ENCODE peak calls at places on chromosomes 11 and 22, in nine cellular contexts. One of them, this sample, is unnamed.

GRCh38 chr11:96393753-96394348 is 4.0 kb downstream of the JRKL start:
- DNase-seq in esophagus muscularis mucosa: no peak
- DNase-seq in tibial nerve: no peak
- DNase-seq in heart left ventricle: no peak
- DNase-seq in prostate gland: no peak
- DNase-seq in A549: peak; percentile 20
- DNase-seq in transverse colon: no peak
- DNase-seq in sigmoid colon: no peak
- DNase-seq in IMR-90: peak; percentile 61
- DNase-seq in this sample: no peak

GRCh38 chr22:26399288-26399687 is 29.8 kb upstream of the ASPHD2 start:
- DNase-seq in esophagus muscularis mucosa: no peak
- DNase-seq in tibial nerve: no peak
- DNase-seq in heart left ventricle: no peak
- DNase-seq in prostate gland: no peak
- DNase-seq in A549: no peak
- DNase-seq in transverse colon: no peak
- DNase-seq in sigmoid colon: no peak
- DNase-seq in IMR-90: no peak
- DNase-seq in this sample: no peak

GRCh38 chr22:30383061-30383460 is 4.2 kb downstream of the RNF215 start:
- DNase-seq in esophagus muscularis mucosa: no peak
- DNase-seq in tibial nerve: no peak
- DNase-seq in heart left ventricle: no peak
- DNase-seq in prostate gland: no peak
- DNase-seq in A549: no peak
- DNase-seq in transverse colon: no peak
- DNase-seq in sigmoid colon: no peak
- DNase-seq in IMR-90: no peak
- DNase-seq in this sample: no peak

GRCh38 chr11:122863704-122864326 is 18.7 kb upstream of the JHY start:
- DNase-seq in esophagus muscularis mucosa: peak; percentile 21
- DNase-seq in tibial nerve: peak; percentile 28
- DNase-seq in heart left ventricle: no peak
- DNase-seq in prostate gland: no peak
- DNase-seq in A549: peak; percentile 20
- DNase-seq in transverse colon: peak; percentile 47
- DNase-seq in sigmoid colon: no peak
- DNase-seq in IMR-90: peak; percentile 50
- DNase-seq in this sample: no peak

GRCh38 chr11:16993495-16993894 is 20.7 kb downstream of the PLEKHA7 start:
- DNase-seq in esophagus muscularis mucosa: no peak
- DNase-seq in tibial nerve: no peak
- DNase-seq in heart left ventricle: no peak
- DNase-seq in prostate gland: no peak
- DNase-seq in A549: no peak
- DNase-seq in transverse colon: no peak
- DNase-seq in sigmoid colon: no peak
- DNase-seq in IMR-90: no peak
- DNase-seq in this sample: no peak

GRCh38 chr11:68115285-68115684 is 5.9 kb downstream of the CHKA start:
- DNase-seq in esophagus muscularis mucosa: no peak
- DNase-seq in tibial nerve: no peak
- DNase-seq in heart left ventricle: no peak
- DNase-seq in prostate gland: no peak
- DNase-seq in A549: no peak
- DNase-seq in transverse colon: no peak
- DNase-seq in sigmoid colon: peak; percentile 60
- DNase-seq in IMR-90: no peak
- DNase-seq in this sample: no peak

GRCh38 chr11:99841885-99842284 is 821.1 kb downstream of the CNTN5 start:
- DNase-seq in esophagus muscularis mucosa: no peak
- DNase-seq in tibial nerve: no peak
- DNase-seq in heart left ventricle: no peak
- DNase-seq in prostate gland: no peak
- DNase-seq in A549: no peak
- DNase-seq in transverse colon: no peak
- DNase-seq in sigmoid colon: no peak
- DNase-seq in IMR-90: no peak
- DNase-seq in this sample: no peak

GRCh38 chr11:130088909-130089668 is 19.4 kb downstream of the APLP2 start:
- DNase-seq in esophagus muscularis mucosa: no peak
- DNase-seq in tibial nerve: no peak
- DNase-seq in heart left ventricle: no peak
- DNase-seq in prostate gland: no peak
- DNase-seq in A549: no peak
- DNase-seq in transverse colon: no peak
- DNase-seq in sigmoid colon: no peak
- DNase-seq in IMR-90: no peak
- DNase-seq in this sample: no peak

GRCh38 chr11:62402226-62402625 is 16.6 kb upstream of the SCGB1A1 start:
- DNase-seq in esophagus muscularis mucosa: no peak
- DNase-seq in tibial nerve: peak; percentile 71
- DNase-seq in heart left ventricle: peak; percentile 68
- DNase-seq in prostate gland: no peak
- DNase-seq in A549: no peak
- DNase-seq in transverse colon: peak; percentile 49
- DNase-seq in sigmoid colon: peak; percentile 87
- DNase-seq in IMR-90: no peak
- DNase-seq in this sample: peak; percentile 65

GRCh38 chr22:46178755-46179505 is 28.6 kb downstream of the PPARA start:
- DNase-seq in esophagus muscularis mucosa: no peak
- DNase-seq in tibial nerve: no peak
- DNase-seq in heart left ventricle: no peak
- DNase-seq in prostate gland: no peak
- DNase-seq in A549: no peak
- DNase-seq in transverse colon: no peak
- DNase-seq in sigmoid colon: no peak
- DNase-seq in IMR-90: no peak
- DNase-seq in this sample: no peak
- H3K9me3 ChIP-seq in esophagus muscularis mucosa: peaks cover 16% of the 10 kb centered on the region
- H3K9me3 ChIP-seq in tibial nerve: peaks cover 28% of the 10 kb centered on the region
- H3K9me3 ChIP-seq in heart left ventricle: peaks cover 19% of the 10 kb centered on the region
- H3K9me3 ChIP-seq in prostate gland: no peaks in the 10 kb centered on the region
- H3K9me3 ChIP-seq in A549: peaks cover 8% of the 10 kb centered on the region
- H3K9me3 ChIP-seq in transverse colon: peaks cover 19% of the 10 kb centered on the region
- H3K9me3 ChIP-seq in sigmoid colon: peaks cover 8% of the 10 kb centered on the region
- H3K9me3 ChIP-seq in IMR-90: peaks cover 19% of the 10 kb centered on the region
- H3K9me3 ChIP-seq in this sample: no peaks in the 10 kb centered on the region

GRCh38 chr11:5622802-5623201 is 2.0 kb upstream of the TRIM34 start:
- DNase-seq in esophagus muscularis mucosa: no peak
- DNase-seq in tibial nerve: no peak
- DNase-seq in heart left ventricle: no peak
- DNase-seq in prostate gland: no peak
- DNase-seq in A549: no peak
- DNase-seq in transverse colon: no peak
- DNase-seq in sigmoid colon: no peak
- DNase-seq in IMR-90: no peak
- DNase-seq in this sample: no peak

GRCh38 chr11:5624489-5625278 is at the start of gene TRIM34:
- DNase-seq in esophagus muscularis mucosa: no peak
- DNase-seq in tibial nerve: peak; percentile 33
- DNase-seq in heart left ventricle: peak; percentile 36
- DNase-seq in prostate gland: peak; percentile 76
- DNase-seq in A549: peak; percentile 95
- DNase-seq in transverse colon: peak; percentile 67
- DNase-seq in sigmoid colon: peak; percentile 75
- DNase-seq in IMR-90: peak; percentile 62
- DNase-seq in this sample: peak; percentile 20

GRCh38 chr11:5621580-5621979 is 3.2 kb upstream of the TRIM34 start:
- DNase-seq in esophagus muscularis mucosa: no peak
- DNase-seq in tibial nerve: no peak
- DNase-seq in heart left ventricle: no peak
- DNase-seq in prostate gland: no peak
- DNase-seq in A549: no peak
- DNase-seq in transverse colon: no peak
- DNase-seq in sigmoid colon: no peak
- DNase-seq in IMR-90: no peak
- DNase-seq in this sample: no peak

GRCh38 chr11:5618807-5619206 is 6.0 kb upstream of the TRIM34 start:
- DNase-seq in esophagus muscularis mucosa: no peak
- DNase-seq in tibial nerve: no peak
- DNase-seq in heart left ventricle: no peak
- DNase-seq in prostate gland: no peak
- DNase-seq in A549: no peak
- DNase-seq in transverse colon: no peak
- DNase-seq in sigmoid colon: no peak
- DNase-seq in IMR-90: peak; percentile 97
- DNase-seq in this sample: no peak

GRCh38 chr11:5620606-5621521 is 3.9 kb upstream of the TRIM34 start:
- DNase-seq in esophagus muscularis mucosa: no peak
- DNase-seq in tibial nerve: no peak
- DNase-seq in heart left ventricle: no peak
- DNase-seq in prostate gland: peak; percentile 43
- DNase-seq in A549: peak; percentile 80
- DNase-seq in transverse colon: no peak
- DNase-seq in sigmoid colon: no peak
- DNase-seq in IMR-90: peak; percentile 95
- DNase-seq in this sample: no peak
- TF ChIP-seq POLR2A in esophagus muscularis mucosa: no peak
- TF ChIP-seq POLR2A in tibial nerve: no peak
- TF ChIP-seq POLR2A in heart left ventricle: no peak
- TF ChIP-seq POLR2A in prostate gland: no peak
- TF ChIP-seq POLR2A in A549: no peak
- TF ChIP-seq POLR2A in transverse colon: no peak
- TF ChIP-seq POLR2A in sigmoid colon: no peak
- TF ChIP-seq POLR2A in IMR-90: no peak
- TF ChIP-seq POLR2A in this sample: no peak

DNA sequence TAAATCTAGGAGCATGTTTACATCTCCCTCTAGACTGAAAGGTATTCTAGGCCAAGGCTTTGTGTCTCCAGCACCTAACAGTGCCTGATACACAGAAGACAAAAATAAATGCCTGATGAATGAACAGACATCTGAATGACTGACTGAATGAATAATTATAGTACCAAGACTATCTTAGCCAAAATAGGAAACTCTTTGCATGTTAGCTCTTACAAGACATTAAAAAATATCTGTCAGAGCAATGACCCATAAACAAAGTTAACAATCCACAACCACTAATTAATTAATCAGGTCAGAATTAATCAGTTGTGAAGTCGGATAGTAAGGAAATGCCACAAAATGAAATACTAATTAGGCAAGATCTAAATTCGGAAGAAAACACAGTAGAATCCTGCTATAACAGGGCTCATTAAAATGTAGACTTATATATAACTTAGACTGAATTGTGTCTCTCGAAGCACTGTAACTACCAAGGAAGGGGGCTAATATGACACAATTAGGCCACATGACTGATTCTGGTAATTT is 45.5 kb upstream of the POU2AF2 start:
- DNase-seq in esophagus muscularis mucosa: no peak
- DNase-seq in tibial nerve: no peak
- DNase-seq in heart left ventricle: no peak
- DNase-seq in prostate gland: no peak
- DNase-seq in A549: no peak
- DNase-seq in transverse colon: no peak
- DNase-seq in sigmoid colon: no peak
- DNase-seq in IMR-90: no peak
- DNase-seq in this sample: no peak
- H3K4me3 ChIP-seq in esophagus muscularis mucosa: no peak overlapping the region
- H3K4me3 ChIP-seq in tibial nerve: no peak overlapping the region
- H3K4me3 ChIP-seq in heart left ventricle: no peak overlapping the region
- H3K4me3 ChIP-seq in prostate gland: no peak overlapping the region
- H3K4me3 ChIP-seq in A549: no peak overlapping the region
- H3K4me3 ChIP-seq in transverse colon: no peak overlapping the region
- H3K4me3 ChIP-seq in sigmoid colon: no peak overlapping the region
- H3K4me3 ChIP-seq in IMR-90: no peak overlapping the region
- H3K4me3 ChIP-seq in this sample: no peak overlapping the region

GRCh38 chr22:47569389-47570299 is 807.2 kb downstream of the TBC1D22A start:
- DNase-seq in esophagus muscularis mucosa: no peak
- DNase-seq in tibial nerve: no peak
- DNase-seq in heart left ventricle: no peak
- DNase-seq in prostate gland: no peak
- DNase-seq in A549: no peak
- DNase-seq in transverse colon: no peak
- DNase-seq in sigmoid colon: no peak
- DNase-seq in IMR-90: no peak
- DNase-seq in this sample: no peak

GRCh38 chr22:47570300-47570685 is 807.8 kb downstream of the TBC1D22A start:
- DNase-seq in esophagus muscularis mucosa: no peak
- DNase-seq in tibial nerve: no peak
- DNase-seq in heart left ventricle: no peak
- DNase-seq in prostate gland: no peak
- DNase-seq in A549: no peak
- DNase-seq in transverse colon: no peak
- DNase-seq in sigmoid colon: no peak
- DNase-seq in IMR-90: no peak
- DNase-seq in this sample: no peak

GRCh38 chr22:47572443-47572842 is 810.0 kb downstream of the TBC1D22A start:
- DNase-seq in esophagus muscularis mucosa: no peak
- DNase-seq in tibial nerve: no peak
- DNase-seq in heart left ventricle: no peak
- DNase-seq in prostate gland: no peak
- DNase-seq in A549: no peak
- DNase-seq in transverse colon: no peak
- DNase-seq in sigmoid colon: no peak
- DNase-seq in IMR-90: no peak
- DNase-seq in this sample: no peak

GRCh38 chr22:47571616-47572015 is 809.2 kb downstream of the TBC1D22A start:
- DNase-seq in esophagus muscularis mucosa: no peak
- DNase-seq in tibial nerve: no peak
- DNase-seq in heart left ventricle: no peak
- DNase-seq in prostate gland: no peak
- DNase-seq in A549: no peak
- DNase-seq in transverse colon: no peak
- DNase-seq in sigmoid colon: no peak
- DNase-seq in IMR-90: no peak
- DNase-seq in this sample: no peak

DNA sequence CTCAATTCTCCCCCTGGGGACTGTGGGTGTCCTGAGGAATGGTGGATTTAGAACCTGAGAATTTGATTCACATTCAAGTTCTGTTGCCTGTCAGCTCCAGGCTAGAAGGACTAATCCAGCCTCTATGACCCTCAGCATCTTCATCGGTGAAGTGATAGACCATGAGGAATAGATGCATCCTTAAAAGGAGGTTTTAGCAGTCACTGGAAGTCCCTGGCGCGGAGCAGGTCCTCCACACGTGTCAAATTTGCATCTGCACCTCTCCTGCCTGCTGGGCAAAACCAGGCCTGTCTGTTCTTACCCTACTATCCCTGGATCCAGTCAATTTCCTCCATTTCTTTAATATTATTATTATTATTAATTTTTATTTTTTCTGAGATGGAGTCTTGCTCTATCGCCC is 808.4 kb downstream of the TBC1D22A start:
- DNase-seq in esophagus muscularis mucosa: no peak
- DNase-seq in tibial nerve: no peak
- DNase-seq in heart left ventricle: no peak
- DNase-seq in prostate gland: no peak
- DNase-seq in A549: no peak
- DNase-seq in transverse colon: no peak
- DNase-seq in sigmoid colon: no peak
- DNase-seq in IMR-90: no peak
- DNase-seq in this sample: no peak
- H3K9me3 ChIP-seq in esophagus muscularis mucosa: no peaks in the 10 kb centered on the region
- H3K9me3 ChIP-seq in tibial nerve: no peaks in the 10 kb centered on the region
- H3K9me3 ChIP-seq in heart left ventricle: no peaks in the 10 kb centered on the region
- H3K9me3 ChIP-seq in prostate gland: no peaks in the 10 kb centered on the region
- H3K9me3 ChIP-seq in A549: no peaks in the 10 kb centered on the region
- H3K9me3 ChIP-seq in transverse colon: no peaks in the 10 kb centered on the region
- H3K9me3 ChIP-seq in sigmoid colon: no peaks in the 10 kb centered on the region
- H3K9me3 ChIP-seq in IMR-90: peaks cover 49% of the 10 kb centered on the region
- H3K9me3 ChIP-seq in this sample: no peaks in the 10 kb centered on the region